ENCODE peak calls at places on chromosomes 1 and 21, in eight cellular contexts. Y, X, T, V, C, A, K and M are unnamed samples.
A peak's percentile ranks its signal among the peaks of the same experiment; 100 is the strongest.

GRCh38 chr1:154749078-154749760 is 120.9 kb downstream of the KCNN3 start:
- DNase-seq in A (peak; percentile 23), X (no peak), Y (no peak), C (no peak), K (peak; percentile 48), T (no peak), V (peak; percentile 27), M (peak; percentile 33)

GRCh38 chr1:9613625-9614299 is 25.1 kb downstream of the TMEM201 start:
- DNase-seq in K (no peak), T (no peak), Y (no peak), A (no peak), C (no peak), X (no peak), V (no peak), M (peak; percentile 1)

GRCh38 chr21:28832013-28832714 is 160.5 kb downstream of the LTN1 start:
- DNase-seq in Y (no peak), A (peak; percentile 80), T (peak; percentile 54), K (peak; percentile 77), C (no peak), X (no peak), V (no peak), M (no peak)

GRCh38 chr1:225635649-225636048 is 17.3 kb downstream of the ENAH start:
- DNase-seq in X (no peak), T (no peak), Y (no peak), K (no peak), C (no peak), A (no peak), V (no peak), M (no peak)

GRCh38 chr1:8018492-8019228 is 7.4 kb downstream of the ERRFI1 start:
- DNase-seq in C (no peak), Y (no peak), A (peak; percentile 33), T (no peak), V (no peak), X (no peak), K (no peak), M (no peak)

GRCh38 chr1:168806955-168807354 is 77.9 kb upstream of the DPT start:
- DNase-seq in Y (no peak), K (no peak), X (no peak), A (no peak), T (no peak), C (no peak), V (no peak), M (no peak)

GRCh38 chr1:231558711-231559205 is 30.3 kb downstream of the TSNAX start:
- DNase-seq in T (no peak), X (no peak), V (no peak), Y (no peak), A (no peak), C (no peak), K (peak; percentile 34), M (no peak)

GRCh38 chr1:179099891-179100290 is 18.0 kb downstream of the TOR3A start:
- DNase-seq in Y (no peak), K (no peak), C (no peak), A (no peak), T (no peak), X (no peak), V (no peak), M (no peak)

GRCh38 chr1:65141394-65141793 is 6.6 kb upstream of the AK4 start:
- DNase-seq in V (no peak), Y (no peak), A (no peak), T (no peak), K (peak; percentile 59), X (no peak), C (no peak), M (no peak)

GRCh38 chr1:210236386-210236839 is 3.8 kb downstream of the SERTAD4 start:
- DNase-seq in T (no peak), X (no peak), Y (no peak), K (peak; percentile 18), A (no peak), C (no peak), V (no peak), M (no peak)

GRCh38 chr1:118945460-118945859 is 42.7 kb downstream of the TBX15 start:
- DNase-seq in Y (no peak), X (no peak), A (no peak), K (no peak), C (no peak), T (no peak), V (no peak), M (no peak)

GRCh38 chr1:156075158-156075557 is 7.1 kb downstream of the MEX3A start:
- DNase-seq in T (no peak), K (no peak), C (no peak), V (no peak), X (no peak), A (no peak), Y (no peak), M (no peak)

GRCh38 chr1:11057477-11057876 is 2.3 kb downstream of the SRM start:
- DNase-seq in V (no peak), K (no peak), C (no peak), X (no peak), A (no peak), Y (no peak), T (no peak), M (no peak)

GRCh38 chr1:199029855-199030254 is 391.0 kb downstream of the PTPRC start:
- DNase-seq in Y (no peak), X (no peak), V (no peak), C (no peak), A (no peak), T (no peak), K (peak; percentile 62), M (no peak)

GRCh38 chr1:227654431-227654830 is 80.7 kb downstream of the JMJD4 start:
- DNase-seq in X (no peak), V (peak; percentile 8), A (no peak), K (no peak), C (no peak), Y (no peak), T (no peak), M (no peak)

GRCh38 chr1:79042117-79042516 is 35.6 kb upstream of the ADGRL4 start:
- DNase-seq in X (no peak), A (no peak), C (no peak), Y (no peak), T (no peak), V (no peak), K (peak; percentile 83), M (no peak)

GRCh38 chr1:174051956-174052355 is 29.8 kb upstream of the RC3H1 start:
- DNase-seq in X (peak; percentile 37), T (no peak), A (no peak), Y (no peak), V (no peak), C (no peak), K (no peak), M (peak; percentile 92)

GRCh38 chr1:30691480-30691879 is 31.9 kb downstream of the MATN1 start:
- DNase-seq in A (no peak), V (no peak), C (no peak), X (no peak), Y (no peak), K (no peak), T (no peak), M (no peak)

GRCh38 chr21:38256599-38257302 is at the start of gene KCNJ15:
- DNase-seq in K (no peak), Y (no peak), V (no peak), T (no peak), A (no peak), X (no peak), C (no peak), M (no peak)

GRCh38 chr1:37866491-37866890 is 7.1 kb upstream of the MTF1 start:
- DNase-seq in Y (no peak), X (no peak), A (no peak), K (no peak), T (no peak), V (no peak), C (no peak), M (no peak)

GRCh38 chr1:201217851-201218250 is 27.2 kb downstream of the IGFN1 start:
- DNase-seq in V (no peak), T (no peak), X (no peak), Y (no peak), C (no peak), A (no peak), K (no peak), M (no peak)

GRCh38 chr1:183806086-183806485 is 1.2 kb downstream of the RGL1 start:
- DNase-seq in K (peak; percentile 17), A (no peak), Y (no peak), X (no peak), C (no peak), T (no peak), V (no peak), M (no peak)

GRCh38 chr1:167501513-167502191 is 16.7 kb downstream of the CD247 start:
- DNase-seq in A (no peak), K (no peak), T (no peak), V (no peak), X (no peak), Y (no peak), C (no peak), M (no peak)